ENCODE peak calls at places on chromosomes 11 and 22, in four cellular contexts. One of them, this sample, is unnamed.

GRCh38 chr11:6328321-6328720 is 8.0 kb upstream of the CAVIN3 start:
- DNase-seq in DND-41: no peak
- DNase-seq in fibroblast of lung: peak
- DNase-seq in HCT116: no peak
- DNase-seq in this sample: no peak

GRCh38 chr11:126281666-126282175 is 1.2 kb upstream of the TIRAP start:
- DNase-seq in HCT116: no peak
- DNase-seq in DND-41: no peak
- DNase-seq in fibroblast of lung: no peak
- DNase-seq in this sample: no peak

GRCh38 chr11:112212290-112212689 is 13.9 kb upstream of the PTS start:
- DNase-seq in fibroblast of lung: no peak
- DNase-seq in HCT116: no peak
- DNase-seq in DND-41: no peak
- DNase-seq in this sample: no peak

GRCh38 chr22:45397806-45398205 is 15.6 kb downstream of the SMC1B start:
- DNase-seq in HCT116: no peak
- DNase-seq in fibroblast of lung: no peak
- DNase-seq in DND-41: no peak
- DNase-seq in this sample: no peak

GRCh38 chr11:109704432-109704831 is 282.4 kb downstream of the C11orf87 start:
- DNase-seq in HCT116: no peak
- DNase-seq in fibroblast of lung: no peak
- DNase-seq in DND-41: no peak
- DNase-seq in this sample: no peak

GRCh38 chr11:43832536-43832935 is 48.1 kb upstream of the ALKBH3 start:
- DNase-seq in HCT116: no peak
- DNase-seq in fibroblast of lung: peak
- DNase-seq in DND-41: no peak
- DNase-seq in this sample: no peak

GRCh38 chr22:26008587-26008986 is 160.7 kb upstream of the SEZ6L start:
- DNase-seq in HCT116: no peak
- DNase-seq in DND-41: no peak
- DNase-seq in fibroblast of lung: no peak
- DNase-seq in this sample: no peak

GRCh38 chr11:3959015-3959917 is 103.8 kb downstream of the STIM1 start:
- DNase-seq in fibroblast of lung: peak
- DNase-seq in HCT116: no peak
- DNase-seq in DND-41: no peak
- DNase-seq in this sample: no peak

GRCh38 chr11:9601041-9601875 is 27.8 kb downstream of the WEE1 start:
- DNase-seq in HCT116: no peak
- DNase-seq in DND-41: peak
- DNase-seq in fibroblast of lung: peak
- DNase-seq in this sample: no peak

GRCh38 chr11:17839450-17839849 is 104.9 kb downstream of the KCNC1 start:
- DNase-seq in DND-41: no peak
- DNase-seq in fibroblast of lung: no peak
- DNase-seq in HCT116: no peak
- DNase-seq in this sample: no peak

GRCh38 chr11:130533871-130534270 is 85.4 kb downstream of the ADAMTS15 start:
- DNase-seq in HCT116: no peak
- DNase-seq in fibroblast of lung: no peak
- DNase-seq in DND-41: no peak
- DNase-seq in this sample: no peak

GRCh38 chr22:39101226-39101625 is 4.2 kb downstream of the APOBEC3H start:
- DNase-seq in HCT116: no peak
- DNase-seq in DND-41: no peak
- DNase-seq in fibroblast of lung: no peak
- DNase-seq in this sample: no peak

GRCh38 chr22:39098026-39098425 is 982 bp downstream of the APOBEC3H start:
- DNase-seq in DND-41: no peak
- DNase-seq in fibroblast of lung: no peak
- DNase-seq in HCT116: no peak
- DNase-seq in this sample: no peak

GRCh38 chr22:39097098-39098020 is at the start of gene APOBEC3H:
- DNase-seq in fibroblast of lung: peak
- DNase-seq in DND-41: peak
- DNase-seq in HCT116: peak
- DNase-seq in this sample: no peak

GRCh38 chr22:39095971-39096370 is 1.1 kb upstream of the APOBEC3H start:
- DNase-seq in DND-41: no peak
- DNase-seq in fibroblast of lung: no peak
- DNase-seq in HCT116: no peak
- DNase-seq in this sample: no peak

GRCh38 chr22:39098576-39098975 is 1.5 kb downstream of the APOBEC3H start:
- DNase-seq in HCT116: no peak
- DNase-seq in DND-41: no peak
- DNase-seq in fibroblast of lung: no peak
- DNase-seq in this sample: no peak
- TF ChIP-seq EZH2 in HCT116: no peak
- TF ChIP-seq EZH2 in DND-41: no peak
- TF ChIP-seq EZH2 in fibroblast of lung: no peak
- TF ChIP-seq EZH2 in this sample: no peak

GRCh38 chr11:34501500-34501899 is 12.1 kb downstream of the ELF5 start:
- DNase-seq in fibroblast of lung: peak
- DNase-seq in DND-41: no peak
- DNase-seq in HCT116: no peak
- DNase-seq in this sample: no peak
- H3K27ac ChIP-seq in fibroblast of lung: peak
- H3K27ac ChIP-seq in DND-41: no peak
- H3K27ac ChIP-seq in HCT116: no peak
- H3K27ac ChIP-seq in this sample: no peak

GRCh38 chr22:24427500-24428164 is at the start of gene ADORA2A:
- DNase-seq in fibroblast of lung: no peak
- DNase-seq in DND-41: peak
- DNase-seq in HCT116: no peak
- DNase-seq in this sample: no peak
- H3K4me3 ChIP-seq in fibroblast of lung: no peak
- H3K4me3 ChIP-seq in DND-41: no peak
- H3K4me3 ChIP-seq in HCT116: no peak
- H3K4me3 ChIP-seq in this sample: no peak

GRCh38 chr11:121358775-121359174 is 66.2 kb downstream of the SC5D start:
- DNase-seq in HCT116: no peak
- DNase-seq in DND-41: no peak
- DNase-seq in fibroblast of lung: no peak
- DNase-seq in this sample: no peak
- TF ChIP-seq EZH2 in HCT116: no peak
- TF ChIP-seq EZH2 in DND-41: no peak
- TF ChIP-seq EZH2 in fibroblast of lung: no peak
- TF ChIP-seq EZH2 in this sample: no peak

DNA sequence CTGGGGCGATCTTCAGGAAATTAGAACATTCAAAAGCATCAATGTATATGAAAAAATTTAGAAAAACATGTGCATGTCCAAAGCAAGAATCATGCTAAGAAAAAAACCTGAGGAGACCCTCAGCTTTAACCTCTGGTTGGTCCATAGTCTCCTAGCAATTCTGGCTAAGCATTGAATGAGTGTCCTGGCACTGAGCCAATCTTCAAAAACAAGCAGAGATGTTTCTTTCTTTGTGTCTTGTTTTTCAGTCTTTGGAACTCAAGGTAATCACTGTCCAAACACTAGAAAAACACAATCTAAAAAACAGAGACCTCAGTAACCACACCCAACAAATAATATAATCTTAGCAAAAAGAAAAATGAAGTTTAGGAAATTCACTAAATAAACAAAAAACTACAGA is 205.4 kb upstream of the CARD18 start:
- DNase-seq in fibroblast of lung: no peak
- DNase-seq in HCT116: no peak
- DNase-seq in DND-41: no peak
- DNase-seq in this sample: no peak
- H3K27ac ChIP-seq in fibroblast of lung: no peak
- H3K27ac ChIP-seq in HCT116: no peak
- H3K27ac ChIP-seq in DND-41: no peak
- H3K27ac ChIP-seq in this sample: no peak

GRCh38 chr11:70343631-70344030 is 54.7 kb upstream of the CTTN start:
- DNase-seq in DND-41: no peak
- DNase-seq in fibroblast of lung: no peak
- DNase-seq in HCT116: no peak
- DNase-seq in this sample: no peak
- H3K4me3 ChIP-seq in DND-41: no peak
- H3K4me3 ChIP-seq in fibroblast of lung: no peak
- H3K4me3 ChIP-seq in HCT116: no peak
- H3K4me3 ChIP-seq in this sample: no peak

GRCh38 chr11:124756033-124756752 is 4.1 kb upstream of the VSIG2 start:
- DNase-seq in fibroblast of lung: no peak
- DNase-seq in DND-41: no peak
- DNase-seq in HCT116: no peak
- DNase-seq in this sample: no peak
- TF ChIP-seq EZH2 in fibroblast of lung: no peak
- TF ChIP-seq EZH2 in DND-41: no peak
- TF ChIP-seq EZH2 in HCT116: no peak
- TF ChIP-seq EZH2 in this sample: no peak

GRCh38 chr22:27240298-27240885 is 561.2 kb downstream of the MN1 start:
- DNase-seq in DND-41: no peak
- DNase-seq in HCT116: no peak
- DNase-seq in fibroblast of lung: peak
- DNase-seq in this sample: no peak

GRCh38 chr22:27237342-27237741 is 564.2 kb downstream of the MN1 start:
- DNase-seq in HCT116: no peak
- DNase-seq in DND-41: no peak
- DNase-seq in fibroblast of lung: no peak
- DNase-seq in this sample: no peak

GRCh38 chr22:27241430-27242110 is 560.0 kb downstream of the MN1 start:
- DNase-seq in HCT116: no peak
- DNase-seq in fibroblast of lung: peak
- DNase-seq in DND-41: no peak
- DNase-seq in this sample: no peak

GRCh38 chr22:27239520-27239919 is 562.0 kb downstream of the MN1 start:
- DNase-seq in DND-41: no peak
- DNase-seq in HCT116: no peak
- DNase-seq in fibroblast of lung: no peak
- DNase-seq in this sample: no peak

GRCh38 chr22:27238935-27239510 is 562.5 kb downstream of the MN1 start:
- DNase-seq in DND-41: no peak
- DNase-seq in HCT116: no peak
- DNase-seq in fibroblast of lung: peak
- DNase-seq in this sample: no peak
- H3K27ac ChIP-seq in DND-41: no peak
- H3K27ac ChIP-seq in HCT116: no peak
- H3K27ac ChIP-seq in fibroblast of lung: peak
- H3K27ac ChIP-seq in this sample: no peak

This sample was measured in SK-N-MC.